ENCODE peak calls at places on chromosomes 3 and 15, in five cellular contexts. F is T1000, Y is heart right ventricle, B is small intestine, X is mucosa of descending colon. A is an unnamed sample.

GRCh38 chr15:65533057-65533752 is 2.9 kb downstream of the HACD3 start:
- DNase-seq in F (no peak), Y (no peak), B (peak; percentile 67), X (no peak), A (no peak)

GRCh38 chr15:72584006-72584405 is 70.5 kb upstream of the GOLGA6B start:
- DNase-seq in F (no peak), Y (no peak), B (no peak), X (no peak), A (no peak)

GRCh38 chr3:12994357-12994606 is 78.9 kb downstream of the IQSEC1 start:
- DNase-seq in F (no peak), Y (peak; percentile 63), B (no peak), X (peak; percentile 71), A (no peak)

GRCh38 chr3:149134560-149134959 is 5.1 kb downstream of the HPS3 start:
- DNase-seq in F (peak; percentile 6), Y (no peak), B (peak; percentile 95), X (peak; percentile 38), A (no peak)

GRCh38 chr15:71066983-71067382 is 48.3 kb upstream of the THSD4 start:
- DNase-seq in F (no peak), Y (peak; percentile 16), B (no peak), X (no peak), A (no peak)

GRCh38 chr3:45976191-45977091 is 19.2 kb downstream of the FYCO1 start:
- DNase-seq in F (no peak), Y (no peak), B (peak; percentile 31), X (no peak), A (no peak)

GRCh38 chr3:114155370-114155821 is 23.5 kb downstream of the DRD3 start:
- DNase-seq in F (no peak), Y (peak; percentile 8), B (peak; percentile 7), X (peak; percentile 34), A (no peak)

GRCh38 chr3:16369885-16370284 is 104.9 kb downstream of the OXNAD1 start:
- DNase-seq in F (no peak), Y (no peak), B (no peak), X (no peak), A (peak; percentile 87)

GRCh38 chr3:72810659-72811434 is 37.4 kb downstream of the SHQ1 start:
- DNase-seq in F (no peak), Y (no peak), B (no peak), X (no peak), A (no peak)

GRCh38 chr3:34212671-34213070 is 414.2 kb downstream of the PDCD6IP start:
- DNase-seq in F (no peak), Y (no peak), B (peak; percentile 12), X (no peak), A (no peak)

GRCh38 chr3:175728566-175728965 is 869.4 kb downstream of the NAALADL2 start:
- DNase-seq in F (no peak), Y (no peak), B (no peak), X (no peak), A (no peak)

GRCh38 chr3:100698736-100699135 is 10.6 kb upstream of the TFG start:
- DNase-seq in F (no peak), Y (no peak), B (peak; percentile 19), X (no peak), A (no peak)

GRCh38 chr15:25175033-25175788 is 220.4 kb downstream of the SNRPN start:
- DNase-seq in F (no peak), Y (no peak), B (no peak), X (no peak), A (peak; percentile 18)

GRCh38 chr3:87997298-87997697 is 61.5 kb downstream of the CGGBP1 start:
- DNase-seq in F (no peak), Y (no peak), B (no peak), X (peak; percentile 17), A (no peak)

GRCh38 chr3:82618594-82618993 is 857.1 kb upstream of the GBE1 start:
- DNase-seq in F (no peak), Y (no peak), B (no peak), X (no peak), A (no peak)

GRCh38 chr3:36843065-36844051 is 79.0 kb upstream of the DCLK3 start:
- DNase-seq in F (no peak), Y (no peak), B (peak; percentile 24), X (peak; percentile 23), A (no peak)

GRCh38 chr3:38031022-38031994 is 1.9 kb upstream of the PLCD1 start:
- DNase-seq in F (peak; percentile 72), Y (no peak), B (peak; percentile 77), X (peak; percentile 80), A (no peak)

GRCh38 chr3:196735751-196736150 is 3.9 kb upstream of the PAK2 start:
- DNase-seq in F (no peak), Y (no peak), B (no peak), X (no peak), A (no peak)

GRCh38 chr3:1600700-1601418 is 497.8 kb upstream of the CNTN4 start:
- DNase-seq in F (no peak), Y (no peak), B (no peak), X (no peak), A (no peak)

GRCh38 chr3:78974181-78974770 is 793.5 kb downstream of the ROBO1 start:
- DNase-seq in F (no peak), Y (no peak), B (no peak), X (no peak), A (no peak)

GRCh38 chr3:114565201-114565600 is 271.4 kb downstream of the TIGIT start:
- DNase-seq in F (no peak), Y (peak; percentile 34), B (no peak), X (peak; percentile 15), A (no peak)

GRCh38 chr15:26087395-26087794 is 224.3 kb upstream of the ATP10A start:
- DNase-seq in F (no peak), Y (no peak), B (no peak), X (no peak), A (no peak)

GRCh38 chr15:67943961-67944674 is 104.3 kb upstream of the RNU6-1 start:
- DNase-seq in F (no peak), Y (peak; percentile 40), B (no peak), X (no peak), A (no peak)

GRCh38 chr3:60765788-60766187 is 485.5 kb downstream of the FHIT start:
- DNase-seq in F (no peak), Y (no peak), B (peak; percentile 8), X (no peak), A (no peak)

GRCh38 chr15:52005748-52006701 is 13.0 kb upstream of the MAPK6 start:
- DNase-seq in F (no peak), Y (peak; percentile 14), B (no peak), X (no peak), A (no peak)

GRCh38 chr3:89227218-89227617 is 119.8 kb downstream of the EPHA3 start:
- DNase-seq in F (no peak), Y (no peak), B (no peak), X (no peak), A (no peak)

GRCh38 chr15:72009207-72009606 is 108.7 kb downstream of the MYO9A start:
- DNase-seq in F (no peak), Y (no peak), B (peak; percentile 72), X (peak; percentile 64), A (no peak)

GRCh38 chr15:32029862-32030781 is at the start of gene CHRNA7:
- DNase-seq in F (peak; percentile 34), Y (peak; percentile 14), B (peak; percentile 74), X (peak; percentile 64), A (peak; percentile 91)

GRCh38 chr15:55527150-55527549 is 19.1 kb upstream of the DNAAF4 start:
- DNase-seq in F (no peak), Y (no peak), B (no peak), X (no peak), A (no peak)

GRCh38 chr3:48404440-48405342 is 25.2 kb downstream of the PLXNB1 start:
- DNase-seq in F (no peak), Y (no peak), B (no peak), X (peak; percentile 1), A (peak; percentile 43)